ENCODE peak calls at places on chromosomes 4 and X, in six cellular contexts. U is GM12865, F is lower lobe of right lung, B is mammary epithelial cell, J is RWPE1, R is mucosa of descending colon. M is an unnamed sample.

GRCh38 chr4:139887962-139888735 is 222.5 kb downstream of the MGST2 start:
- DNase-seq in B (peak; percentile 97), F (peak; percentile 56), U (peak; percentile 43), J (peak; percentile 72), R (no peak), M (no peak)

GRCh38 chr4:68691186-68691585 is 20.7 kb upstream of the UGT2B15 start:
- DNase-seq in F (no peak), B (no peak), J (no peak), R (no peak), U (no peak), M (no peak)

GRCh38 chr4:103996059-103996458 is 276.3 kb upstream of the TACR3 start:
- DNase-seq in U (no peak), F (no peak), B (peak; percentile 58), R (no peak), J (peak; percentile 34), M (no peak)

GRCh38 chr4:108716340-108716739 is 46.5 kb downstream of the ETNPPL start:
- DNase-seq in U (no peak), B (no peak), R (no peak), J (no peak), F (no peak), M (no peak)

GRCh38 chrX:28876901-28877300 is 289.7 kb downstream of the IL1RAPL1 start:
- DNase-seq in B (no peak), F (no peak), U (no peak), R (no peak), J (no peak), M (no peak)

GRCh38 chr4:113756005-113756410 is 5.5 kb downstream of the CAMK2D start:
- DNase-seq in B (peak; percentile 74), J (peak; percentile 40), F (no peak), R (no peak), U (peak; percentile 49), M (peak; percentile 48)

GRCh38 chr4:20445933-20446723 is 194.4 kb downstream of the SLIT2 start:
- DNase-seq in J (no peak), F (no peak), U (no peak), R (no peak), B (no peak), M (no peak)

GRCh38 chr4:139502312-139502946 is 48.5 kb downstream of the RAB33B start:
- DNase-seq in J (no peak), U (no peak), R (no peak), B (no peak), F (no peak), M (no peak)

GRCh38 chrX:25020391-25021131 is 4.8 kb upstream of the ARX start:
- DNase-seq in J (no peak), F (no peak), U (peak; percentile 23), B (no peak), R (no peak), M (no peak)

GRCh38 chrX:145910017-145910416 is 92.4 kb downstream of the SLITRK2 start:
- DNase-seq in J (no peak), R (no peak), U (no peak), B (no peak), F (no peak), M (no peak)

GRCh38 chr4:89619230-89619962 is 217.6 kb downstream of the SNCA start:
- DNase-seq in F (no peak), U (peak; percentile 21), J (no peak), R (no peak), B (no peak), M (no peak)

GRCh38 chr4:139664442-139664841 is 1.2 kb upstream of the MGST2 start:
- DNase-seq in B (no peak), R (no peak), F (no peak), J (no peak), U (no peak), M (no peak)

GRCh38 chr4:95980877-95981360 is 141.0 kb downstream of the PDHA2 start:
- DNase-seq in B (no peak), J (no peak), R (no peak), F (peak; percentile 18), U (no peak), M (no peak)

GRCh38 chr4:40908297-40908696 is 158.5 kb downstream of the NSUN7 start:
- DNase-seq in B (no peak), U (no peak), F (peak; percentile 71), R (peak; percentile 65), J (peak; percentile 45), M (no peak)

GRCh38 chrX:37959212-37960021 is 46.9 kb upstream of the SYTL5 start:
- DNase-seq in R (no peak), F (no peak), B (no peak), J (no peak), U (no peak), M (no peak)

GRCh38 chrX:68912113-68912980 is 83.5 kb downstream of the EFNB1 start:
- DNase-seq in J (no peak), B (no peak), U (no peak), R (no peak), F (no peak), M (no peak)

GRCh38 chr4:66893807-66894206 is 651.5 kb downstream of the CENPC start:
- DNase-seq in F (no peak), J (no peak), U (no peak), B (no peak), R (no peak), M (no peak)

GRCh38 chr4:99679204-99679603 is 21.6 kb upstream of the C4orf54 start:
- DNase-seq in J (no peak), B (no peak), R (no peak), F (no peak), U (no peak), M (no peak)

GRCh38 chr4:82458729-82459128 is 28.3 kb downstream of the ENOPH1 start:
- DNase-seq in F (no peak), B (no peak), J (no peak), R (no peak), U (no peak), M (no peak)

GRCh38 chr4:86482851-86483490 is 111.1 kb upstream of the PTPN13 start:
- DNase-seq in U (no peak), B (no peak), J (no peak), R (no peak), F (no peak), M (no peak)

GRCh38 chr4:25976780-25977179 is 62.8 kb downstream of the SMIM20 start:
- DNase-seq in R (no peak), U (no peak), F (no peak), J (no peak), B (no peak), M (no peak)
- TF ChIP-seq CTCF in R (no peak), U (no peak), F (no peak), J (no peak), B (no peak), M (no peak)

DNA sequence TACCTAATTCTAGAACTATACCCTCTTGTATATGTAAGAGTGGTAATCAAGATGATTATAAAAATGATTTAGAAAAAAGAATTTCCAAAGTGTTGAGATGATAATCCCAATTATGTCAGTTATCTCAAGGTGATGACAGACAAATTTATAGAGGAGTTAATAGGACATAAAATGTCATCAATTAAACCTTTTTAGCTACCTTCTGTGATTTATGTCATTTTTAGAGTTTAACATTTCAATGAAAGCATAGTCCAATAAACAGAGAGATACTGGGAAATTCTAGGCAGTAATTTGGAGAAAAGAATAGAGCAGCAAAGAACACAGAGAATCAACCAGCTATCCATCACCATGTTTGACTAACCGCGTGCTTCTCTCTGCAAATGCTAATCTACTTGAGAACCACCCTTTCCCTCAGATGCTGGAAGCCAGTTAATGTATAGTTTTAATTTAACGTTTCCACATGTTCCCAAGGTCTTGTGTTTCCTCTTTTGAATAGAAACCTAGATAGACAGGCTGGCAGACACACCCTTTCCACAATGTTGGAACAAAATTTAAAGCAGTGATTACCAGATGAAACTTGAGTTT is 433.1 kb upstream of the FAM241A start:
- DNase-seq in B (no peak), J (no peak), U (no peak), R (no peak), F (no peak), M (no peak)
- TF ChIP-seq CTCF in B (no peak), J (no peak), U (no peak), R (no peak), F (no peak), M (no peak)

GRCh38 chrX:136336623-136337022 is 35.9 kb downstream of the ADGRG4 start:
- DNase-seq in F (no peak), R (no peak), J (no peak), B (no peak), U (peak; percentile 2), M (no peak)
- TF ChIP-seq CTCF in F (no peak), R (no peak), J (peak; percentile 10), B (peak; percentile 35), U (peak; percentile 26), M (peak; percentile 66)

GRCh38 chrX:140918398-140919043 is 83.9 kb upstream of the SPANXB1 start:
- DNase-seq in F (no peak), J (peak; percentile 3), B (peak; percentile 49), R (no peak), U (peak; percentile 54), M (peak; percentile 41)
- TF ChIP-seq CTCF in F (peak; percentile 41), J (peak; percentile 43), B (peak; percentile 53), R (no peak), U (peak; percentile 31), M (peak; percentile 82)

GRCh38 chrX:82081027-82081426 is 879.1 kb downstream of the SH3BGRL start:
- DNase-seq in R (no peak), B (no peak), U (no peak), J (no peak), F (no peak), M (no peak)
- TF ChIP-seq CTCF in R (no peak), B (no peak), U (no peak), J (no peak), F (no peak), M (no peak)

DNA sequence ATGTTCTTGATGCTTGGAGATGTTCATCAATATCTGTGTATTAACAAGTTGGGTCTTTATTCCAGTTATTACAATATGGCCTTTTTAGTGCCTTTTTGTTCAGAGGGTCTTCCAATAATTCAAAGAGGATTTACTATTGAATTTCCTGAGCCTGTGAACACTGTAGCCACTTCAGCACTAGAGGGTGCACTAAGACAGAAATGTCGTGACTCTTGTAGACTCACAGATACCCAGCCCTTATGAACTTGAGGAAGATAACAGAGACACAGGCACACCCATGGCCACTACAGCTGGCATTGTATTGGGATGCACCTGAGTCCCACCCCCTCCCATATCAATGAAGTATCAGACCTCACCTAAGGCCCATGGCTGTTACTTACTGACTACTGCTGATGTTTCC is 54.4 kb upstream of the ACTRT1 start:
- DNase-seq in U (no peak), J (peak; percentile 1), R (no peak), B (no peak), F (no peak), M (no peak)
- TF ChIP-seq CTCF in U (no peak), J (peak; percentile 36), R (no peak), B (peak; percentile 47), F (no peak), M (no peak)

GRCh38 chr4:30720021-30720655 is at the start of gene PCDH7:
- DNase-seq in B (peak; percentile 74), J (peak; percentile 48), R (no peak), U (no peak), F (no peak), M (peak; percentile 11)

GRCh38 chr4:30718021-30718888 is 1.9 kb upstream of the PCDH7 start:
- DNase-seq in U (no peak), J (peak; percentile 24), B (peak; percentile 60), R (peak; percentile 64), F (no peak), M (no peak)

GRCh38 chr4:30718889-30719252 is 1.3 kb upstream of the PCDH7 start:
- DNase-seq in J (peak; percentile 20), R (no peak), B (peak; percentile 35), F (no peak), U (no peak), M (no peak)

GRCh38 chr4:30720656-30721352 is 635 bp downstream of the PCDH7 start:
- DNase-seq in B (no peak), R (peak; percentile 51), U (no peak), J (peak; percentile 13), F (no peak), M (no peak)

GRCh38 chr4:30719363-30720020 is 677 bp upstream of the PCDH7 start:
- DNase-seq in J (peak; percentile 59), F (no peak), B (peak; percentile 78), R (peak; percentile 56), U (no peak), M (peak; percentile 29)
- TF ChIP-seq CTCF in J (no peak), F (no peak), B (no peak), R (no peak), U (no peak), M (no peak)

M was measured in HFFc6.